ENCODE peak calls at places on chromosomes 1 and 21, in four cellular contexts. O is coronary artery, F is OCI-LY7, X is fibroblast of pulmonary artery. J is an unnamed sample.

GRCh38 chr1:87129606-87130005 is 199.1 kb upstream of the LMO4 start:
- DNase-seq in O (no peak), F (no peak), X (peak), J (no peak)

GRCh38 chr21:21199342-21200102 is 201.3 kb downstream of the NCAM2 start:
- DNase-seq in O (no peak), F (no peak), X (no peak), J (no peak)

GRCh38 chr1:86938450-86938849 is 24.0 kb downstream of the HS2ST1 start:
- DNase-seq in O (no peak), F (no peak), X (no peak), J (peak)

GRCh38 chr1:109396971-109397370 is 747 bp downstream of the SORT1 start:
- DNase-seq in O (no peak), F (peak), X (no peak), J (peak)

GRCh38 chr1:20601123-20601825 is 12.4 kb downstream of the CDA start:
- DNase-seq in O (no peak), F (peak), X (no peak), J (peak)

GRCh38 chr21:16457498-16457897 is 727.7 kb downstream of the USP25 start:
- DNase-seq in O (no peak), F (no peak), X (no peak), J (no peak)

GRCh38 chr1:204104331-204105222 is 31.7 kb downstream of the SOX13 start:
- DNase-seq in O (no peak), F (peak), X (no peak), J (peak)

GRCh38 chr21:28235169-28235892 is 757.3 kb downstream of the LTN1 start:
- DNase-seq in O (no peak), F (no peak), X (peak), J (no peak)

GRCh38 chr1:160086162-160086892 is 5.0 kb downstream of the KCNJ9 start:
- DNase-seq in O (no peak), F (no peak), X (no peak), J (no peak)

GRCh38 chr1:232937741-232938375 is 12.6 kb upstream of the NTPCR start:
- DNase-seq in O (no peak), F (no peak), X (no peak), J (peak)

GRCh38 chr1:23483327-23484252 is at the start of gene ASAP3:
- DNase-seq in O (peak), F (no peak), X (peak), J (peak)

GRCh38 chr1:205533729-205534443 is 29.4 kb downstream of the CDK18 start:
- DNase-seq in O (no peak), F (no peak), X (no peak), J (no peak)

GRCh38 chr1:152768847-152769533 is 6.0 kb upstream of the LCE1F start:
- DNase-seq in O (no peak), F (no peak), X (no peak), J (no peak)

GRCh38 chr1:47931395-47931794 is 65.8 kb downstream of the TRABD2B start:
- DNase-seq in O (no peak), F (peak), X (no peak), J (peak)

GRCh38 chr1:9302745-9303524 is 10.2 kb downstream of the SPSB1 start:
- DNase-seq in O (no peak), F (peak), X (peak), J (peak)

GRCh38 chr1:172630060-172630818 is 28.7 kb upstream of the FASLG start:
- DNase-seq in O (no peak), F (no peak), X (peak), J (peak)

GRCh38 chr1:114482585-114482984 is 28.4 kb downstream of the TRIM33 start:
- DNase-seq in O (no peak), F (peak), X (no peak), J (peak)

GRCh38 chr1:179229214-179230140 is at the start of gene ABL2:
- DNase-seq in O (peak), F (peak), X (no peak), J (peak)

GRCh38 chr1:209513226-209513625 is 70.3 kb upstream of the CAMK1G start:
- DNase-seq in O (no peak), F (peak), X (peak), J (peak)

GRCh38 chr1:6102227-6102845 is 56.6 kb downstream of the KCNAB2 start:
- DNase-seq in O (no peak), F (no peak), X (no peak), J (no peak)

GRCh38 chr1:67874501-67875111 is 41.3 kb upstream of the GNG12 start:
- DNase-seq in O (no peak), F (no peak), X (no peak), J (no peak)

GRCh38 chr1:7886346-7886745 is 33.5 kb upstream of the UTS2 start:
- DNase-seq in O (no peak), F (no peak), X (peak), J (peak)

GRCh38 chr1:51303751-51304196 is 26.6 kb downstream of the TTC39A start:
- DNase-seq in O (no peak), F (no peak), X (peak), J (no peak)

GRCh38 chr1:208004851-208005250 is 93.9 kb upstream of the CD34 start:
- DNase-seq in O (no peak), F (no peak), X (peak), J (peak)

GRCh38 chr1:12709696-12710095 is 6.2 kb upstream of the AADACL3 start:
- DNase-seq in O (no peak), F (no peak), X (no peak), J (no peak)

GRCh38 chr1:52674497-52675384 is 23.4 kb downstream of the COA7 start:
- DNase-seq in O (no peak), F (peak), X (no peak), J (peak)

GRCh38 chr1:214464303-214465287 is 86.8 kb downstream of the PTPN14 start:
- DNase-seq in O (no peak), F (no peak), X (no peak), J (no peak)

GRCh38 chr1:20216574-20216973 is 30.3 kb upstream of the PLA2G2C start:
- DNase-seq in O (no peak), F (peak), X (peak), J (peak)

GRCh38 chr21:33668180-33668579 is 25.9 kb downstream of the ITSN1 start:
- DNase-seq in O (no peak), F (no peak), X (no peak), J (no peak)

GRCh38 chr1:171983584-171983983 is 142.3 kb downstream of the DNM3 start:
- DNase-seq in O (no peak), F (peak), X (peak), J (peak)

GRCh38 chr1:43711524-43712386 is 4.4 kb downstream of the ST3GAL3 start:
- DNase-seq in O (no peak), F (no peak), X (peak), J (peak)

GRCh38 chr1:1554926-1555915 is 14.8 kb upstream of the TMEM240 start:
- DNase-seq in O (no peak), F (no peak), X (peak), J (peak)

GRCh38 chr1:151593651-151594625 is 17.9 kb upstream of the SNX27 start:
- DNase-seq in O (no peak), F (peak), X (peak), J (peak)

GRCh38 chr1:48338257-48338656 is 115.7 kb downstream of the SLC5A9 start:
- DNase-seq in O (no peak), F (no peak), X (no peak), J (no peak)

GRCh38 chr1:226512076-226512728 is 36.4 kb upstream of the STUM start:
- DNase-seq in O (no peak), F (no peak), X (no peak), J (peak)

GRCh38 chr21:45972353-45972715 is 9.2 kb upstream of the COL6A1 start:
- DNase-seq in O (peak), F (no peak), X (no peak), J (no peak)
- H3K4me3 ChIP-seq in O (peak), F (no peak), X (no peak), J (no peak)

GRCh38 chr1:236057546-236057945 is 7.3 kb downstream of the NID1 start:
- DNase-seq in O (no peak), F (no peak), X (no peak), J (no peak)
- TF ChIP-seq CTCF in O (no peak), F (no peak), X (no peak), J (no peak)

GRCh38 chr1:154989195-154989860 is 4.1 kb upstream of the LENEP start:
- DNase-seq in O (no peak), F (no peak), X (no peak), J (no peak)
- H3K4me3 ChIP-seq in O (no peak), F (no peak), X (no peak), J (no peak)

GRCh38 chr1:228277491-228278431 is 69.9 kb downstream of the OBSCN start:
- DNase-seq in O (peak), F (no peak), X (no peak), J (no peak)

GRCh38 chr1:228279011-228279721 is 71.3 kb downstream of the OBSCN start:
- DNase-seq in O (peak), F (no peak), X (no peak), J (no peak)

GRCh38 chr1:228276901-228277490 is 69.2 kb downstream of the OBSCN start:
- DNase-seq in O (peak), F (no peak), X (no peak), J (no peak)

GRCh38 chr1:228279722-228280105 is 71.9 kb downstream of the OBSCN start:
- DNase-seq in O (peak), F (no peak), X (no peak), J (no peak)

GRCh38 chr1:228278432-228278941 is 70.6 kb downstream of the OBSCN start:
- DNase-seq in O (peak), F (no peak), X (no peak), J (no peak)
- TF ChIP-seq CTCF in O (no peak), F (no peak), X (no peak), J (no peak)